ENCODE peak calls at places on chromosome 21, in four cellular contexts. U is IMR-90, D is H9, X is H1. E is an unnamed sample.

GRCh38 chr21:24272527-24272938 is 1334.7 kb downstream of the MRPL39 start:
- DNase-seq in D (no peak), X (no peak), U (no peak), E (peak; percentile 73)

GRCh38 chr21:17488620-17489019 is 24.2 kb upstream of the CXADR start:
- DNase-seq in D (no peak), X (no peak), U (no peak), E (no peak)

GRCh38 chr21:14064296-14064645 is 146.5 kb downstream of the LIPI start:
- DNase-seq in U (peak; percentile 25), D (peak; percentile 20), X (no peak), E (no peak)

GRCh38 chr21:27250386-27250785 is 283.5 kb upstream of the ADAMTS5 start:
- DNase-seq in U (no peak), D (no peak), X (no peak), E (no peak)

GRCh38 chr21:26614251-26614650 is 41.2 kb upstream of the CYYR1 start:
- DNase-seq in D (no peak), U (no peak), X (no peak), E (peak; percentile 26)

GRCh38 chr21:25961042-25961441 is 209.5 kb downstream of the APP start:
- DNase-seq in U (no peak), D (peak; percentile 53), X (peak; percentile 9), E (peak; percentile 54)

GRCh38 chr21:26732442-26733221 is 112.6 kb downstream of the ADAMTS1 start:
- DNase-seq in D (peak; percentile 73), U (peak; percentile 57), X (peak; percentile 34), E (peak; percentile 89)

GRCh38 chr21:23624281-23624680 is 1983.0 kb downstream of the MRPL39 start:
- DNase-seq in U (no peak), D (no peak), X (no peak), E (no peak)

GRCh38 chr21:23858878-23859277 is 1748.4 kb downstream of the MRPL39 start:
- DNase-seq in U (no peak), D (no peak), X (no peak), E (no peak)

GRCh38 chr21:18549214-18549905 is 145.8 kb upstream of the TMPRSS15 start:
- DNase-seq in U (no peak), X (no peak), D (no peak), E (no peak)

GRCh38 chr21:31490471-31490870 is 146.4 kb upstream of the TIAM1 start:
- DNase-seq in D (no peak), X (no peak), U (no peak), E (peak; percentile 62)

DNA sequence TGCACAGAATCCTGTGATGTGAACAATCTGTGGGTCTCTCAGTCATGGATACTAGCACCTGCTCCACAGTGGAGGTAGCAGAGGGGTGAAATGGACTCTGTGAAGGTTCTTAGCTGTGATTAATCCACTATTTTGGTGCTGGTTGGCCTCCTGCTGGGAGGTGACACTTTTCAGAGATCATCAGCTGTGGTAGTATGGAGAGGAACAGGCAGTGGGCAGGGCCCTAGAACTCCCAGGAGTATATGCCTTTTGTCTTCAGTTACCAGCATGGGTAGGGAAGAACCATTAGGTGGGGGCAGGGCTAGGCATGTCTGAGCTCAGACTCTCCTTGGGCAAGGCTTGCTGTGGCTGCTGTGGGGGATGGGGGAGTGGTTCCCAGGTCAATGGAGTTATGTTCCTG is 54.0 kb upstream of the KCNJ15 start:
- DNase-seq in X (no peak), U (no peak), D (no peak), E (peak; percentile 10)
- H3K56ac ChIP-seq in X (no peak overlapping the region), U (no peak overlapping the region), D (no peak overlapping the region), E (no peak overlapping the region)

DNA sequence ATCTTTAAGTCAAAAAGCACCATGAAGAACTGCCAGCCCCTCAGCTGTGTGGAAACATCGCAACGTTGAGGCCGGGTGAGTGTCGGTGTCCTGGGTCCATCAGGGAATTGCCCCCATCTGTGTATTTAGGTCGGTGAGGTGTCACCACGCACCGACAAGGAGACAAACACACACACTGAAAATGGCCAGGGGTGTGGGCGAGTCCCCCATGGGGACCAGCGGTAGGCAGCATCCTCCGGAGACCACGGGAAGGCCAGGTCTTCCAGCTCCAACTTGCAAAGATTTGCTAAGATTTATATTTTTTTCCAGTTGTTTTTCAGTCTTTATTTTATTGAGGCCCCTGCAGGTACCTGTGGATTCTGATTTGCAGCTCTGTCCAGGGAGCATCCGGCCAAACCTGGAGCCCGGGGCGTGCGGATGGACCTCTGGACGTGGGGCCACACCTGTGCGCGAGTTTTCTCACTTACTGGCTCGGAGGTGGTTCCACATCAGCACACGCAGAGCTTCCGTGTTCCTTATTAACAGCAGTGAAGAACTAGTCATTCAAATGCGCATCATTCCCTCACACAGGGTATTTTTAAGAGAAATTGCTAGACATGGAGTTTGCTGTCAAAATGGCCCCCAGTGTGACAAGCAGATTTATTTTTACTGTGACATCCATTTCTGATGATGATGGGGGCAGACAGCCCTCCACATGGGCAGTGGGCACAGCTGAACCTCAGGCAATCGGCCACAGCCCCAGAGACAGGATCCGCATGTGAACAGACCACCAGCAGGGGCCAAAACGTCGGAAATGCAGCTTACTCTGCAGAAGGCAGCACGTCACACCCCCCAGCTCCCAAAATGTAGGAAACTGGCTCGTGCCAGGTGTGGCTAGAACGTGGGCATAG is 17.2 kb upstream of the SLC19A1 start:
- DNase-seq in X (no peak), D (peak; percentile 29), U (no peak), E (no peak)
- H2AK5ac ChIP-seq in X (no peak overlapping the region), D (no peak overlapping the region), U (no peak overlapping the region), E (no peak overlapping the region)

GRCh38 chr21:42460391-42461184 is 35.4 kb downstream of the RSPH1 start:
- DNase-seq in X (no peak), D (peak; percentile 50), U (no peak), E (peak; percentile 78)
- H3K18ac ChIP-seq in X (no peak overlapping the region), D (peak overlapping the region; percentile 80), U (no peak overlapping the region), E (no peak overlapping the region)

GRCh38 chr21:45457161-45457831 is 52.3 kb downstream of the COL18A1 start:
- DNase-seq in D (no peak), U (no peak), X (no peak), E (no peak)

GRCh38 chr21:45454924-45455315 is 50.0 kb downstream of the COL18A1 start:
- DNase-seq in X (no peak), D (no peak), U (no peak), E (no peak)

GRCh38 chr21:45456836-45457160 is 51.8 kb downstream of the COL18A1 start:
- DNase-seq in X (no peak), D (no peak), U (no peak), E (no peak)

GRCh38 chr21:45455321-45456013 is 50.5 kb downstream of the COL18A1 start:
- DNase-seq in X (no peak), U (peak; percentile 22), D (no peak), E (no peak)

GRCh38 chr21:45456014-45456835 is 51.3 kb downstream of the COL18A1 start:
- DNase-seq in D (no peak), U (no peak), X (no peak), E (no peak)
- H3K56ac ChIP-seq in D (no peak overlapping the region), U (no peak overlapping the region), X (no peak overlapping the region), E (no peak overlapping the region)

DNA sequence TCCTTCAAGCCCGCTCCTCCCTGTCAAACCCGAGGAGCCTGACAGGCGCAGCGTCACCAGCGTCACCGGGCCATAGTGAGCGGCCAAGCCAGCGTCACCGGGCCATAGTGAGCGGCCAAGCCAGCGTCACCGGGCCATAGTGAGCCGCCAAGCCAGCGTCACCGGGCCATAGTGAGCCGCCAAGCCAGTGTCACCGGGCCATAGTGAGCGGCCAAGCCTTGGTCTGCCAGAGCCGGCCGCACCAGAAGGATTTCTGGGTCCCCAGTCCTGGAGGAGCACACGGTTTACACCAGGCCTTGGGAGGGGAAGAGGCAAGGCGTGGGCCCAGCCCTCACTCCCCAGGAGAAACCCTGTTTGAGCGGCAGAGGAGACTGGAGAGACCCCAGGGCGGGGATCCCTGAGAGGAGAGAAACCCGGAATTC is 39.8 kb upstream of the COL18A1 start:
- DNase-seq in D (no peak), U (no peak), X (no peak), E (no peak)
- H2AK5ac ChIP-seq in D (no peak overlapping the region), U (peak overlapping the region; percentile 100), X (peak overlapping the region; percentile 30), E (no peak overlapping the region)

DNA sequence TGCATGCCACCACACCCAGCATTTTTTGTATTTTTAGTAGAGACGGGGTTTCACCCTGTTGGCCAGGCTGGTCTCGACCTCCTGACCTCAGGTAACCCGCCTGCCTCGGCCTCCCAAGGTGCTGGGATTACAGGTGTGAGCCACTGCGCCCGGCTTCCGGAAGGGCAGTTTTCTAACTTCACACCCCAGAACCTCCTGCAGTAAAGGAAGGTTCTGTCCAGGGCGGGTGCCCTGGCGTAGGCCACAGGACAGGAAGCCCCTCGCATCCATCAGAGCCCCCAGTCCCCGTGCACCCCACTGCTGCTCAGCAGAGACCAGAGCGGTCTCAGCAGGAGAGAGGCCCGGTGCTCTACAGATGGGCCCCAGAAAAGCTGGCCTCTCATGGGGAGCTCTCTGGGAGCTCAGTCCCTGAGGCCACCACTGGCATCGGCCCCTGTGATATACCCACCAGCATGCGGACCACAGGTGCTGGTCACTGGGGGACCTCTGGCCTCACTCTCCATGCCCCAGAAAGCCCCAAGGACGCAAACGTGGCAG is 4.1 kb upstream of the DNMT3L start:
- DNase-seq in U (no peak), D (no peak), X (no peak), E (no peak)
- H3K18ac ChIP-seq in U (no peak overlapping the region), D (no peak overlapping the region), X (no peak overlapping the region), E (no peak overlapping the region)

GRCh38 chr21:36545776-36546511 is 66.0 kb upstream of the CLDN14 start:
- DNase-seq in U (no peak), D (no peak), X (no peak), E (no peak)
- H3K56ac ChIP-seq in U (no peak overlapping the region), D (no peak overlapping the region), X (no peak overlapping the region), E (no peak overlapping the region)

DNA sequence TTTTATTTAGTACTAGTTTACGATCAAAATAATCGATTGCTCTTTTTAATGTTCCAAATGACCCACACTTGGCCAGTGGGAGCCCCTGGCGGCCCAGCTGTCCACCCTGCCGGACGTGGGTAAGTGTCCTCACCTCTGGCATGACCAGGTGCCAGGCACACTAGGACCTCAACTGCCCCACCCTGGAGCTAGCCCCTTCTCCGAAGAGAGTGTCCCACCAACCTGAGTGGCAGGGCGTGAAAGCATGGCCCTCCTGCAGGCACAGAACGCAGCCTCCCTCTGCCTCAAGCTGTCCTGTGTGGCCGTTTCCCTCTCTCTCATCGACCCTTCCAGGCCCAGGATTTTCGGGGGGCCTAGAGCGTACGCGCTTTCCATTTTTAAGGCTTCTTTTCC is 32.9 kb upstream of the AGPAT3 start:
- DNase-seq in X (no peak), U (no peak), D (no peak), E (no peak)
- H2AK5ac ChIP-seq in X (peak overlapping the region; percentile 5), U (no peak overlapping the region), D (no peak overlapping the region), E (no peak overlapping the region)

GRCh38 chr21:34807146-34807880 is 138.5 kb downstream of the CLIC6 start:
- DNase-seq in X (no peak), D (no peak), U (peak; percentile 97), E (peak; percentile 87)
- H3K18ac ChIP-seq in X (no peak overlapping the region), D (no peak overlapping the region), U (peak overlapping the region; percentile 74), E (peak overlapping the region; percentile 53)

GRCh38 chr21:34296878-34297277 is 66.9 kb upstream of the KCNE2 start:
- DNase-seq in U (no peak), X (no peak), D (no peak), E (no peak)
- H3K56ac ChIP-seq in U (no peak overlapping the region), X (no peak overlapping the region), D (no peak overlapping the region), E (no peak overlapping the region)

E was measured in mesendoderm.